ENCODE peak calls at places on chromosome 9, in six cellular contexts. G is fibroblast of pulmonary artery, Z is B cell, A is brain microvascular endothelial cell, U is AG09319, R is RWPE2. J is an unnamed sample.

GRCh38 chr9:128121466-128121810 is 6.1 kb downstream of the PTGES2 start:
- DNase-seq in Z (no peak), R (no peak), U (no peak), A (no peak), G (no peak), J (no peak)

GRCh38 chr9:112819635-112820496 is 69.3 kb downstream of the SNX30 start:
- DNase-seq in U (peak), G (peak), R (no peak), A (peak), Z (no peak), J (peak)

GRCh38 chr9:128494108-128494742 is 10.3 kb upstream of the GLE1 start:
- DNase-seq in A (peak), G (peak), U (no peak), Z (no peak), R (no peak), J (no peak)

GRCh38 chr9:83706703-83707517 is 848 bp downstream of the UBQLN1 start:
- DNase-seq in U (no peak), R (no peak), A (peak), Z (peak), G (peak), J (no peak)

GRCh38 chr9:107481035-107481434 is 8.5 kb downstream of the KLF4 start:
- DNase-seq in Z (no peak), U (no peak), A (no peak), G (no peak), R (no peak), J (no peak)

GRCh38 chr9:116020146-116020545 is 133.4 kb upstream of the PAPPA start:
- DNase-seq in U (no peak), A (no peak), R (no peak), G (no peak), Z (no peak), J (no peak)

GRCh38 chr9:115411516-115411915 is 293.6 kb upstream of the TNC start:
- DNase-seq in G (no peak), R (no peak), U (no peak), Z (no peak), A (no peak), J (no peak)

GRCh38 chr9:93197670-93198069 is 13.7 kb downstream of the WNK2 start:
- DNase-seq in A (no peak), U (no peak), G (no peak), R (peak), Z (no peak), J (no peak)

GRCh38 chr9:131976157-131976740 is 103.4 kb downstream of the MED27 start:
- DNase-seq in A (no peak), U (no peak), Z (no peak), R (no peak), G (no peak), J (no peak)

GRCh38 chr9:130214921-130215320 is 42.7 kb downstream of the NCS1 start:
- DNase-seq in A (no peak), Z (no peak), R (no peak), U (no peak), G (no peak), J (no peak)

GRCh38 chr9:899440-900184 is 58.1 kb downstream of the DMRT1 start:
- DNase-seq in U (no peak), A (no peak), R (no peak), Z (no peak), G (no peak), J (no peak)

GRCh38 chr9:129023036-129023907 is 4.9 kb downstream of the SH3GLB2 start:
- DNase-seq in Z (no peak), G (peak), A (peak), R (no peak), U (peak), J (no peak)

GRCh38 chr9:115604831-115605483 is 487.0 kb upstream of the TNC start:
- DNase-seq in U (peak), R (no peak), G (peak), Z (no peak), A (peak), J (peak)

GRCh38 chr9:113895526-113895925 is 19.4 kb downstream of the ZNF618 start:
- DNase-seq in G (no peak), U (no peak), A (no peak), R (no peak), Z (no peak), J (no peak)

GRCh38 chr9:69571032-69571431 is 101.1 kb downstream of the APBA1 start:
- DNase-seq in G (peak), Z (no peak), U (no peak), R (no peak), A (no peak), J (no peak)

GRCh38 chr9:32524558-32525461 is 1.2 kb downstream of the RIGI start:
- DNase-seq in U (no peak), A (peak), R (no peak), Z (no peak), G (peak), J (no peak)

GRCh38 chr9:70261131-70261870 is 2.5 kb downstream of the SMC5 start:
- DNase-seq in U (no peak), Z (no peak), R (no peak), G (no peak), A (no peak), J (no peak)

GRCh38 chr9:113582698-113583200 is 119.2 kb downstream of the RGS3 start:
- DNase-seq in Z (no peak), R (no peak), A (no peak), U (no peak), G (no peak), J (no peak)

GRCh38 chr9:35335164-35335563 is 154.7 kb upstream of the RUSC2 start:
- DNase-seq in U (no peak), Z (no peak), R (no peak), G (peak), A (no peak), J (no peak)

GRCh38 chr9:123370108-123370507 is 14.1 kb downstream of the CRB2 start:
- DNase-seq in A (no peak), G (no peak), R (no peak), U (no peak), Z (no peak), J (no peak)

GRCh38 chr9:116262421-116262820 is 108.8 kb downstream of the PAPPA start:
- DNase-seq in Z (no peak), U (no peak), A (no peak), G (no peak), R (no peak), J (no peak)

GRCh38 chr9:34493972-34494535 is 28.7 kb downstream of the ENHO start:
- DNase-seq in R (peak), A (peak), U (no peak), G (peak), Z (no peak), J (no peak)

GRCh38 chr9:112341741-112342140 is 8.3 kb upstream of the PTBP3 start:
- DNase-seq in Z (no peak), R (no peak), U (no peak), A (no peak), G (peak), J (peak)

GRCh38 chr9:92265159-92265558 is 28.3 kb downstream of the IARS1 start:
- DNase-seq in Z (no peak), A (no peak), G (no peak), U (no peak), R (no peak), J (no peak)

GRCh38 chr9:107989099-107989498 is 499.5 kb upstream of the KLF4 start:
- DNase-seq in Z (no peak), A (no peak), G (no peak), U (no peak), R (no peak), J (no peak)

GRCh38 chr9:109953813-109954489 is 174.0 kb downstream of the PALM2AKAP2 start:
- DNase-seq in A (no peak), Z (no peak), U (no peak), G (no peak), R (no peak), J (no peak)

GRCh38 chr9:95752129-95752731 is 123.3 kb upstream of the ERCC6L2 start:
- DNase-seq in R (no peak), U (no peak), Z (no peak), A (no peak), G (no peak), J (no peak)

GRCh38 chr9:118059520-118060278 is 355.5 kb downstream of the TLR4 start:
- DNase-seq in R (no peak), A (peak), U (no peak), Z (no peak), G (peak), J (no peak)

GRCh38 chr9:88462191-88462590 is 72.8 kb upstream of the NXNL2 start:
- DNase-seq in R (no peak), A (peak), G (peak), U (no peak), Z (no peak), J (no peak)

GRCh38 chr9:96513622-96514021 is 63.7 kb downstream of the HABP4 start:
- DNase-seq in G (no peak), Z (no peak), U (no peak), A (peak), R (no peak), J (no peak)

GRCh38 chr9:111158375-111158774 is 120.1 kb upstream of the LPAR1 start:
- DNase-seq in Z (no peak), R (no peak), A (no peak), U (peak), G (no peak), J (no peak)

GRCh38 chr9:26675055-26675454 is 217.5 kb downstream of the CAAP1 start:
- DNase-seq in R (no peak), U (no peak), A (no peak), Z (no peak), G (no peak), J (no peak)
- TF ChIP-seq CTCF in R (no peak), U (no peak), A (no peak), Z (no peak), G (no peak), J (no peak)

GRCh38 chr9:91067306-91067860 is 265.8 kb downstream of the SYK start:
- DNase-seq in A (no peak), U (no peak), Z (no peak), G (no peak), R (no peak), J (no peak)

GRCh38 chr9:91065231-91066041 is 263.8 kb downstream of the SYK start:
- DNase-seq in G (no peak), Z (no peak), U (no peak), R (no peak), A (no peak), J (no peak)

GRCh38 chr9:91066856-91067255 is 265.2 kb downstream of the SYK start:
- DNase-seq in U (no peak), G (no peak), R (no peak), A (no peak), Z (no peak), J (no peak)

GRCh38 chr9:91063471-91063870 is 261.9 kb downstream of the SYK start:
- DNase-seq in Z (no peak), A (no peak), U (no peak), G (no peak), R (no peak), J (no peak)

GRCh38 chr9:91066042-91066415 is 264.4 kb downstream of the SYK start:
- DNase-seq in A (no peak), U (no peak), R (no peak), Z (no peak), G (no peak), J (no peak)
- TF ChIP-seq CTCF in A (no peak), U (no peak), R (no peak), Z (no peak), G (no peak), J (no peak)

GRCh38 chr9:71980266-71981018 is 69.0 kb downstream of the C9orf85 start:
- DNase-seq in R (no peak), G (no peak), U (no peak), A (no peak), Z (no peak), J (no peak)

GRCh38 chr9:71977003-71977402 is 65.6 kb downstream of the C9orf85 start:
- DNase-seq in U (no peak), A (no peak), Z (no peak), G (no peak), R (no peak), J (no peak)

DNA sequence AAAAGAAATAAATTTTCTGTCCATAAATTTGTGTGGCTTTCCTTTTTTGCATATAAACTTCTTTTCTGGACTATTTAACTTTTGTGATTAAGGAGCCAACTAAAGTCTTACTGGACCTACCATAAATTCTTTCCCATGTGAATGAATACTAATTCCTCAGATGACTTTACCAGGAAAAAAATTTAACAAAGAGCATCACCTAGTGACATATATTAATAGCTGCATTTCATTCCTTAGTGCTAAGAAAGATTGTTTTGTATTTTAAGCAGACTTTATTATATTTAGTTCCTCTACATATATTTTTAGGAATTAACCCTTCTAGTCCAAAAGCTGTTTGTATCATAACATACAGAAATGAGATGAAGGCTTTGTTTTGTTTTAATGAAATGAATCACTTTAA is 64.4 kb downstream of the C9orf85 start:
- DNase-seq in R (no peak), Z (no peak), G (peak), U (no peak), A (no peak), J (no peak)
- TF ChIP-seq CTCF in R (peak), Z (no peak), G (peak), U (peak), A (no peak), J (peak)

DNA sequence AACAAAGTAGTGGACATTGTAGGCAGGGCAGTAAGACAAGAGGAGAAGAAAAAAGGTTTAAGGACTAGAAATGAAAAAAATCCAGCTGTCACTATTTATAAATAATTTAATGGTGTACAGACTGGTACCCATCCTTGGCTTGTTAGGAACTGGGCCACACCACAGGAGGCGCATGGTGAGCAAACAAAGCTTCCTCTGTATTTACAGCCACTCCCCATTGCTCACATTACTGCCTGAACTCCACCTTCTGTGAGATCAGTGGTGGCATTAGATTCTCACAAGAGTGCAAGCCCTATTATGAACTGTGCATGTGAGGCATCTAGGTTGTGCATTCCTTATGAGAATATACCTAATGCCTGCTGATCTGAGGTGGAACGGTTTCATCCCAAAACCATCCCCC is 62.6 kb upstream of the DMAC1 start:
- DNase-seq in Z (no peak), R (no peak), A (no peak), U (no peak), G (no peak), J (no peak)
- TF ChIP-seq CTCF in Z (no peak), R (no peak), A (no peak), U (no peak), G (no peak), J (no peak)

DNA sequence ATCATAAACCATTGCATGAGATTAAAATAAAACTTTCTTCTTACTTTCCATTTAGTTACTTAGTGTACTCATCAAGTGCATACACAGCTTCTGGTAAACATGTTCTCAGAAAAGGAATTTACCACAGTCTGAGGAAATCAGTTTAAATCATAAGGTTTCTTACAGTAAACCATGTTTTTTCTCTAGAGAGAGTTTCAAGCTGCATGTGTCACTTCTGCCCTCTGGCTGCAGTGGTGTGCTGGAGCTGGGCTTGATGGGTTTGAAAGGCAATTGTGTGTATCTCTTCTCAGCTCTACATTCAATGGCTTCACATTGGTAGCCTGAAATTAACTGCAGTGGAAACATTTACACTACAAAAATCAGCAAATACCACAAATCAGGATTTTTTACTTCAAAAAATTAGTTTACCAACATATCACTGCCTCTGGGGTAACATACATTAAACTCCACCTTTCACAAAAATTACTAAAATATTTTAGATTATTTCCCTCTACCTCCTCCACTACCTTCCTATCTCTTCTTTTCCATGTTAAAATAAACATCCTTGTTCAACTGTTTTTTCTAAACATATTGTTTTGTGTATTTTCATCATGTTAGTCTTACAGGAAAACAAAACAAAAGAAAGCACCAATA is 414.3 kb downstream of the ANXA1 start:
- DNase-seq in R (no peak), U (no peak), Z (no peak), G (peak), A (peak), J (no peak)
- TF ChIP-seq CTCF in R (peak), U (peak), Z (no peak), G (peak), A (peak), J (no peak)